ENCODE peak calls at places on chromosomes 7 and 10, in five cellular contexts. X is stimulated activated CD4-positive, alpha-beta T cell treated with anti-CD3 and anti-CD28 coated beads, TNF-alpha, amount 100 ng/mL, for 24 hours; C is CD8-positive, alpha-beta T cell; B is substantia nigra; N is omental fat pad. R is an unnamed sample.

GRCh38 chr10:110508806-110509544 is 11.3 kb downstream of the DUSP5 start:
- DNase-seq in X (no peak), C (no peak), B (no peak), N (no peak), R (no peak)

GRCh38 chr7:114790526-114790925 is 131.4 kb upstream of the MDFIC start:
- DNase-seq in X (no peak), C (no peak), B (no peak), N (no peak), R (no peak)

GRCh38 chr7:10460474-10460873 is 513.2 kb upstream of the PHF14 start:
- DNase-seq in X (no peak), C (no peak), B (no peak), N (no peak), R (no peak)

GRCh38 chr10:102517553-102517952 is 13.8 kb downstream of the SUFU start:
- DNase-seq in X (no peak), C (no peak), B (no peak), N (no peak), R (no peak)

GRCh38 chr7:7772385-7772784 is 54.0 kb upstream of the RPA3 start:
- DNase-seq in X (no peak), C (no peak), B (no peak), N (no peak), R (no peak)

GRCh38 chr10:4280481-4281206 is 495.6 kb upstream of the KLF6 start:
- DNase-seq in X (no peak), C (no peak), B (no peak), N (no peak), R (no peak)

GRCh38 chr10:87817873-87818504 is at the start of gene ATAD1:
- DNase-seq in X (peak), C (peak), B (peak), N (peak), R (peak)

GRCh38 chr10:77350711-77351119 is 286.9 kb downstream of the KCNMA1 start:
- DNase-seq in X (no peak), C (no peak), B (no peak), N (peak), R (no peak)

GRCh38 chr10:132687893-132688579 is 97.9 kb downstream of the NKX6-2 start:
- DNase-seq in X (no peak), C (no peak), B (no peak), N (no peak), R (no peak)

GRCh38 chr7:106418526-106418925 is 133.7 kb upstream of the NAMPT start:
- DNase-seq in X (no peak), C (no peak), B (no peak), N (no peak), R (no peak)

GRCh38 chr10:21134645-21135395 is 237.7 kb upstream of the NEBL start:
- DNase-seq in X (no peak), C (no peak), B (no peak), N (no peak), R (no peak)

GRCh38 chr7:142790056-142790455 is 19.3 kb downstream of the PRSS2 start:
- DNase-seq in X (no peak), C (peak), B (no peak), N (no peak), R (no peak)

GRCh38 chr10:115566867-115567266 is 473.7 kb downstream of the ATRNL1 start:
- DNase-seq in X (no peak), C (no peak), B (no peak), N (no peak), R (no peak)

GRCh38 chr10:1121311-1121970 is 65.3 kb downstream of the WDR37 start:
- DNase-seq in X (no peak), C (no peak), B (no peak), N (no peak), R (no peak)

GRCh38 chr7:14351167-14351566 is 361.7 kb upstream of the ETV1 start:
- DNase-seq in X (no peak), C (no peak), B (no peak), N (no peak), R (no peak)

R was measured in GDM1.